ENCODE peak calls at places on chromosomes 11 and 22, in six cellular contexts. S, P, V, K, R and F are unnamed samples.

GRCh38 chr11:83007909-83008580 is 63.7 kb downstream of the RAB30 start:
- DNase-seq in S (peak), P (peak), V (peak), K (peak), R (no peak), F (no peak)

GRCh38 chr22:50728523-50728931 is 9.5 kb upstream of the ACR start:
- DNase-seq in S (peak), P (peak), V (no peak), K (no peak), R (peak), F (no peak)

GRCh38 chr22:49026476-49027121 is 801.1 kb downstream of the BRD1 start:
- DNase-seq in S (peak), P (no peak), V (no peak), K (no peak), R (no peak), F (no peak)

GRCh38 chr11:47524200-47524874 is 28.6 kb downstream of the CELF1 start:
- DNase-seq in S (no peak), P (no peak), V (peak), K (no peak), R (no peak), F (no peak)

GRCh38 chr22:27799334-27800249 is 2.0 kb downstream of the MN1 start:
- DNase-seq in S (no peak), P (no peak), V (peak), K (peak), R (no peak), F (no peak)

GRCh38 chr11:119859684-119860083 is 130.7 kb upstream of the NECTIN1 start:
- DNase-seq in S (peak), P (peak), V (no peak), K (no peak), R (no peak), F (no peak)

GRCh38 chr11:45180158-45180887 is 33.9 kb downstream of the PRDM11 start:
- DNase-seq in S (peak), P (peak), V (peak), K (peak), R (no peak), F (no peak)

GRCh38 chr11:6638437-6638836 is 17.2 kb downstream of the DCHS1 start:
- DNase-seq in S (no peak), P (no peak), V (no peak), K (no peak), R (no peak), F (no peak)

GRCh38 chr11:12433571-12434061 is 56.2 kb downstream of the PARVA start:
- DNase-seq in S (no peak), P (no peak), V (no peak), K (no peak), R (no peak), F (no peak)

GRCh38 chr22:27331526-27332281 is 469.9 kb downstream of the MN1 start:
- DNase-seq in S (no peak), P (peak), V (peak), K (peak), R (no peak), F (no peak)

GRCh38 chr22:24247564-24248344 is 2.9 kb upstream of the GGT5 start:
- DNase-seq in S (peak), P (peak), V (peak), K (peak), R (peak), F (peak)

GRCh38 chr22:29215012-29215860 is 9.5 kb downstream of the EMID1 start:
- DNase-seq in S (peak), P (no peak), V (no peak), K (no peak), R (no peak), F (peak)

GRCh38 chr22:37231406-37232139 is 12.5 kb downstream of the RAC2 start:
- DNase-seq in S (peak), P (no peak), V (no peak), K (no peak), R (no peak), F (no peak)

GRCh38 chr11:11292839-11293238 is 60.2 kb downstream of the CSNK2A3 start:
- DNase-seq in S (no peak), P (no peak), V (no peak), K (no peak), R (no peak), F (no peak)

GRCh38 chr11:134504146-134504905 is 92.3 kb upstream of the B3GAT1 start:
- DNase-seq in S (peak), P (no peak), V (peak), K (no peak), R (no peak), F (no peak)

GRCh38 chr11:114296979-114297372 is 777 bp downstream of the NNMT start:
- DNase-seq in S (no peak), P (no peak), V (no peak), K (no peak), R (no peak), F (no peak)

GRCh38 chr11:114297806-114298700 is 1.9 kb downstream of the NNMT start:
- DNase-seq in S (no peak), P (no peak), V (no peak), K (no peak), R (no peak), F (no peak)

GRCh38 chr11:114295676-114296081 is 520 bp upstream of the NNMT start:
- DNase-seq in S (no peak), P (no peak), V (no peak), K (no peak), R (no peak), F (no peak)

GRCh38 chr11:114298701-114299090 is 2.5 kb downstream of the NNMT start:
- DNase-seq in S (no peak), P (no peak), V (no peak), K (no peak), R (no peak), F (no peak)

GRCh38 chr11:114296190-114296978 is at the start of gene NNMT:
- DNase-seq in S (no peak), P (peak), V (peak), K (peak), R (peak), F (no peak)
- TF ChIP-seq POLR2A in S (peak), P (no peak), V (no peak), K (peak), R (peak), F (no peak)

GRCh38 chr11:819943-820649 is 1.4 kb downstream of the PNPLA2 start:
- DNase-seq in S (peak), P (peak), V (peak), K (peak), R (peak), F (peak)

GRCh38 chr11:816433-816779 is 2.3 kb upstream of the PNPLA2 start:
- DNase-seq in S (no peak), P (no peak), V (no peak), K (no peak), R (no peak), F (no peak)

GRCh38 chr11:820655-821512 is 2.2 kb downstream of the PNPLA2 start:
- DNase-seq in S (peak), P (peak), V (peak), K (no peak), R (no peak), F (no peak)

GRCh38 chr11:819129-819931 is 616 bp downstream of the PNPLA2 start:
- DNase-seq in S (peak), P (peak), V (peak), K (peak), R (peak), F (peak)

GRCh38 chr11:818396-819128 is at the start of gene PNPLA2:
- DNase-seq in S (peak), P (no peak), V (peak), K (no peak), R (no peak), F (no peak)
- TF ChIP-seq POLR2A in S (no peak), P (no peak), V (no peak), K (peak), R (no peak), F (no peak)

GRCh38 chr22:39528681-39529486 is 3.7 kb downstream of the RPS19BP1 start:
- DNase-seq in S (peak), P (peak), V (peak), K (peak), R (peak), F (no peak)
- TF ChIP-seq POLR2A in S (peak), P (no peak), V (no peak), K (peak), R (no peak), F (peak)

GRCh38 chr11:65083834-65084597 is at the start of the genes CDCA5 and ZFPL1:
- DNase-seq in S (peak), P (peak), V (peak), K (peak), R (peak), F (peak)
- TF ChIP-seq POLR2A in S (peak), P (no peak), V (no peak), K (peak), R (peak), F (peak)

DNA sequence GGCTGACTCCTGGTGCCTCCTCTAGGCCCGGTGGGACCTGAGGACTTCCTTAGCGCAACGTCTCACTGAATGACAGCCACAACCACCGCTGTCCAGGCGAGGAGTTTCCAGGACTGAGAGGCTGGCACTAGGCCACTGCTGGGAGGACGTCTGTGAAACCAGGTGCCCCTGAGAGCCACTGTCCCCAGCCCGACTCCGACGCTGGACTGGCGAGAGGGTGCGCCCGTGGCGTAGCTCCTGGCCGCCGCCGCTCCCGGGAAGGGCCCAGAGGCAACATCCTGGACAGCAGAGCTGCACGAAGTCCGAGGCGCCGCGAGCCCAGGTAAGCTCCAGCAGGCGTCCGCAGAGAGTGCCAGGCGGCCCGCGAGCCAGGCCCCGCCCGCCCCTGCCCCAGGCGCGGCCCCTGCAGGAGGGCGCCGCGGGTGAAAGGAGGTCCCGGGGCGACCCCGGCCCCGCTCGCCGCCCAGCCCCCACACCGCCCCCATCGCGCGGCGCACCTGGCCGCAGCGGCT is 525 bp downstream of the DGCR2 start:
- DNase-seq in S (peak), P (peak), V (peak), K (peak), R (peak), F (no peak)
- TF ChIP-seq POLR2A in S (no peak), P (no peak), V (no peak), K (no peak), R (no peak), F (no peak)

DNA sequence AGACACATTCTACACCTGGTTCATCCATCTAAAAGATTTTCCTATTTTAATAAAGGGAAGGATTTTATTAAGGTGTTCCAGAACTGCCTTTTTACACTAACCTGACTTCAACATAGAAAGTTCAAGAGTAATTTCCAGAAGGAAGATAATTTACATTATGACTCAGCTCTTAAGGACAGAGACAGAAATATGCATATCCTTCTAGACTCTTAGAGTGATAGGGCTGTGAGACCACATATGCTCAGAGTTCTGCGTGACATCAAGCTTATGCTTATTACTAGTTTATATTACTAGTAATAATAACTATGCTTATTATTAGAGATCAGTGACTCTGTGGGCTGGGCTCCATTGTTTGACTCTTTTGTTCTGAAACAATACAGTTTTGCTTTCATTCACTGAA is 4.6 kb downstream of the PDGFD start:
- DNase-seq in S (no peak), P (no peak), V (no peak), K (no peak), R (no peak), F (no peak)
- TF ChIP-seq POLR2A in S (no peak), P (no peak), V (no peak), K (no peak), R (no peak), F (no peak)

GRCh38 chr22:43187171-43188099 is 501 bp upstream of the TTLL12 start:
- DNase-seq in S (peak), P (peak), V (peak), K (peak), R (peak), F (peak)
- TF ChIP-seq POLR2A in S (no peak), P (no peak), V (no peak), K (peak), R (peak), F (peak)

GRCh38 chr11:65620666-65621065 is 5.1 kb downstream of the PCNX3 start:
- DNase-seq in S (peak), P (no peak), V (no peak), K (no peak), R (no peak), F (no peak)
- TF ChIP-seq POLR2A in S (no peak), P (no peak), V (no peak), K (no peak), R (no peak), F (no peak)

DNA sequence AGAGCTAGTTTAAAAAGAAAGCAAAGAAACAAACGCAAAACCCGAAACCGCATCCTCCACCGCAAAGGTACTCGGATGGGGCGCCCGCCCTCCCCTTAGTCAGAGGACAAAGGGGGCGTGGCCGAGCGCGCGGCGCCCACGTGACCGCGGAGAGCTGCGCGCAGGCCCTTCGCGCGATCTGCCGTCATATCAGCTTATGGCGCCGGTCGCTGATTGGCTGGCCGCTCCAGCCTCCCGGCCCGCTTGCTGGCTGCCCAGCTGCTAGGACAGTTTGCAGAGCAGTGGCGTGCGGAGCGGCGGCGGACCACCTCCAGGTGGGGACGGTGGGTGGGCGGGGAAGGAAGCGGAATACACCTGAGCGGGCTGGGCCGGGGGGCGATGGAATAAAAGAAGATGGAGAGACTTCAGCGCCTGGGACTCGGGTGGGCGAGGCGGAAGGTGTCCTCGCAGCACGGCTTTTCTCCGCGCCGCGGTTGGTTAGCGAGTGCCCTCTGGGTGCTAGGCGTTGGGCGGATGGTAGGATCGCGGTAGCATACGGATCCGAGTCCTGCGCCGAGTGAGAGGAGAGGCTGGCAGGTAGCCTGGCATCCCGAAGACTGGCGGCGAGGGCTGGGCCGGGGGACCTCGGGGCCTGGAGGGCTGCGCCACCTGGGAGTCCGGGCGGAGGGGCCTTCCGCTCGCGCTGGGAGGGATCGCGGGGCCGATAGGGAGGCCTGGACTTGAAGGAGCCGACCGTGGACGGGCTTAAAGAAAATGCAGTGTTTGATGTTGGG is at the start of gene SC5D:
- DNase-seq in S (peak), P (peak), V (peak), K (peak), R (peak), F (peak)
- TF ChIP-seq POLR2A in S (peak), P (peak), V (no peak), K (peak), R (peak), F (peak)

GRCh38 chr11:75768112-75768908 is at the start of gene DGAT2:
- DNase-seq in S (peak), P (peak), V (peak), K (peak), R (peak), F (peak)
- TF ChIP-seq POLR2A in S (no peak), P (no peak), V (no peak), K (no peak), R (peak), F (no peak)